ENCODE peak calls at places on chromosomes 4 and X, in five cellular contexts. L, A, D, E and M are unnamed samples.

GRCh38 chr4:26233350-26233749 is 87.5 kb upstream of the RBPJ start:
- DNase-seq in E (no peak), A (no peak), D (no peak), L (no peak), M (no peak)

GRCh38 chr4:189374176-189374575 is 566.5 kb upstream of the FRG1 start:
- DNase-seq in A (no peak), L (no peak), E (no peak), D (no peak), M (no peak)

GRCh38 chr4:158938462-158939044 is 164.3 kb upstream of the RAPGEF2 start:
- DNase-seq in A (peak), D (no peak), L (no peak), E (no peak), M (peak)

GRCh38 chr4:6308890-6309643 is 39.4 kb downstream of the WFS1 start:
- DNase-seq in E (no peak), A (no peak), D (no peak), L (peak), M (no peak)

GRCh38 chrX:63506320-63506719 is 155.2 kb upstream of the SPIN4 start:
- DNase-seq in L (no peak), E (peak), D (no peak), A (peak), M (no peak)

GRCh38 chrX:146863566-146863965 is 49.0 kb upstream of the CXorf51A start:
- DNase-seq in A (no peak), L (no peak), D (no peak), E (no peak), M (no peak)

GRCh38 chr4:38129452-38129830 is 169.2 kb downstream of the PTTG2 start:
- DNase-seq in D (no peak), E (no peak), A (no peak), L (no peak), M (no peak)

GRCh38 chr4:1967512-1968149 is 41.1 kb downstream of the NELFA start:
- DNase-seq in L (no peak), E (no peak), A (no peak), D (no peak), M (no peak)

GRCh38 chrX:31136144-31136572 is 64.3 kb upstream of the FTHL17 start:
- DNase-seq in D (no peak), L (no peak), A (no peak), E (no peak), M (no peak)

GRCh38 chr4:123455360-123455759 is 58.8 kb downstream of the SPRY1 start:
- DNase-seq in A (no peak), L (no peak), D (no peak), E (no peak), M (no peak)

GRCh38 chr4:174318829-174319764 is 35.4 kb downstream of the CEP44 start:
- DNase-seq in L (no peak), A (peak), D (no peak), E (peak), M (no peak)